ENCODE peak calls at places on chromosomes 6 and 20, in ten cellular contexts. One of them, this sample, is unnamed.

GRCh38 chr6:131135244-131136020 is at the start of gene AKAP7:
- DNase-seq in dorsolateral prefrontal cortex: peak; percentile 71
- DNase-seq in SHP77 treated with DMSO at 0.1 percent for 48 hours: no peak
- DNase-seq in cardiac fibroblast: peak; percentile 81
- DNase-seq in ecto neural progenitor cell: peak; percentile 90
- DNase-seq in AG20443: peak; percentile 95
- DNase-seq in ascending aorta: peak; percentile 81
- DNase-seq in fibroblast of pulmonary artery: peak; percentile 77
- DNase-seq in NCI-H1694: no peak
- DNase-seq in KG1: peak; percentile 33
- DNase-seq in this sample: peak; percentile 82

GRCh38 chr20:41889871-41890224 is 271.7 kb upstream of the CHD6 start:
- DNase-seq in fibroblast of pulmonary artery: no peak
- DNase-seq in ecto neural progenitor cell: no peak
- DNase-seq in cardiac fibroblast: no peak
- DNase-seq in dorsolateral prefrontal cortex: no peak
- DNase-seq in KG1: no peak
- DNase-seq in NCI-H1694: no peak
- DNase-seq in ascending aorta: no peak
- DNase-seq in SHP77 treated with DMSO at 0.1 percent for 48 hours: no peak
- DNase-seq in AG20443: no peak
- DNase-seq in this sample: no peak

GRCh38 chr6:155273438-155273837 is 9.6 kb downstream of the CLDN20 start:
- DNase-seq in KG1: no peak
- DNase-seq in dorsolateral prefrontal cortex: no peak
- DNase-seq in fibroblast of pulmonary artery: peak; percentile 93
- DNase-seq in ecto neural progenitor cell: no peak
- DNase-seq in AG20443: peak; percentile 24
- DNase-seq in NCI-H1694: no peak
- DNase-seq in cardiac fibroblast: peak; percentile 88
- DNase-seq in SHP77 treated with DMSO at 0.1 percent for 48 hours: no peak
- DNase-seq in ascending aorta: no peak
- DNase-seq in this sample: peak; percentile 12

GRCh38 chr6:118914598-118914997 is 20.4 kb downstream of the MCM9 start:
- DNase-seq in NCI-H1694: no peak
- DNase-seq in AG20443: no peak
- DNase-seq in ascending aorta: no peak
- DNase-seq in cardiac fibroblast: no peak
- DNase-seq in dorsolateral prefrontal cortex: no peak
- DNase-seq in KG1: no peak
- DNase-seq in fibroblast of pulmonary artery: no peak
- DNase-seq in ecto neural progenitor cell: no peak
- DNase-seq in SHP77 treated with DMSO at 0.1 percent for 48 hours: no peak
- DNase-seq in this sample: no peak

GRCh38 chr20:64212750-64213149 is 42.8 kb upstream of the PCMTD2 start:
- DNase-seq in ecto neural progenitor cell: no peak
- DNase-seq in ascending aorta: no peak
- DNase-seq in fibroblast of pulmonary artery: peak; percentile 58
- DNase-seq in dorsolateral prefrontal cortex: no peak
- DNase-seq in NCI-H1694: no peak
- DNase-seq in KG1: no peak
- DNase-seq in AG20443: peak; percentile 87
- DNase-seq in cardiac fibroblast: peak; percentile 69
- DNase-seq in SHP77 treated with DMSO at 0.1 percent for 48 hours: no peak
- DNase-seq in this sample: no peak

GRCh38 chr20:56445130-56445529 is 23.3 kb upstream of the RTF2 start:
- DNase-seq in KG1: no peak
- DNase-seq in ascending aorta: no peak
- DNase-seq in cardiac fibroblast: no peak
- DNase-seq in SHP77 treated with DMSO at 0.1 percent for 48 hours: no peak
- DNase-seq in fibroblast of pulmonary artery: no peak
- DNase-seq in dorsolateral prefrontal cortex: no peak
- DNase-seq in AG20443: no peak
- DNase-seq in ecto neural progenitor cell: no peak
- DNase-seq in NCI-H1694: no peak
- DNase-seq in this sample: no peak

GRCh38 chr6:138769102-138769676 is 4.4 kb upstream of the CCDC28A start:
- DNase-seq in KG1: peak; percentile 51
- DNase-seq in AG20443: no peak
- DNase-seq in dorsolateral prefrontal cortex: no peak
- DNase-seq in NCI-H1694: no peak
- DNase-seq in fibroblast of pulmonary artery: peak; percentile 48
- DNase-seq in cardiac fibroblast: peak; percentile 51
- DNase-seq in ecto neural progenitor cell: no peak
- DNase-seq in ascending aorta: no peak
- DNase-seq in SHP77 treated with DMSO at 0.1 percent for 48 hours: no peak
- DNase-seq in this sample: no peak

GRCh38 chr6:163241668-163242067 is 172.8 kb upstream of the QKI start:
- DNase-seq in KG1: no peak
- DNase-seq in SHP77 treated with DMSO at 0.1 percent for 48 hours: no peak
- DNase-seq in ascending aorta: no peak
- DNase-seq in cardiac fibroblast: no peak
- DNase-seq in NCI-H1694: no peak
- DNase-seq in dorsolateral prefrontal cortex: no peak
- DNase-seq in fibroblast of pulmonary artery: no peak
- DNase-seq in ecto neural progenitor cell: no peak
- DNase-seq in AG20443: no peak
- DNase-seq in this sample: no peak

GRCh38 chr6:35583893-35584688 is 71.4 kb upstream of the TULP1 start:
- DNase-seq in KG1: peak; percentile 21
- DNase-seq in fibroblast of pulmonary artery: peak; percentile 84
- DNase-seq in cardiac fibroblast: peak; percentile 86
- DNase-seq in SHP77 treated with DMSO at 0.1 percent for 48 hours: no peak
- DNase-seq in ascending aorta: peak; percentile 83
- DNase-seq in dorsolateral prefrontal cortex: peak; percentile 67
- DNase-seq in ecto neural progenitor cell: peak; percentile 65
- DNase-seq in NCI-H1694: peak; percentile 55
- DNase-seq in AG20443: peak; percentile 59
- DNase-seq in this sample: peak; percentile 71

GRCh38 chr6:47188588-47189021 is 121.1 kb downstream of the TNFRSF21 start:
- DNase-seq in ascending aorta: no peak
- DNase-seq in cardiac fibroblast: peak; percentile 56
- DNase-seq in AG20443: peak; percentile 38
- DNase-seq in SHP77 treated with DMSO at 0.1 percent for 48 hours: no peak
- DNase-seq in KG1: no peak
- DNase-seq in fibroblast of pulmonary artery: peak; percentile 62
- DNase-seq in ecto neural progenitor cell: no peak
- DNase-seq in NCI-H1694: no peak
- DNase-seq in dorsolateral prefrontal cortex: no peak
- DNase-seq in this sample: no peak